ENCODE peak calls at places on chromosomes 16 and 17, in five cellular contexts. U is ovary, W is tibial artery, E is thyroid gland, T is trophoblast cell. N is an unnamed sample.

GRCh38 chr16:10740845-10741208 is 2.8 kb upstream of the NUBP1 start:
- DNase-seq in U (no peak), W (no peak), E (no peak), T (no peak), N (no peak)

GRCh38 chr17:78019367-78019975 is 61.0 kb downstream of the TNRC6C start:
- DNase-seq in U (no peak), W (no peak), E (no peak), T (no peak), N (no peak)

GRCh38 chr16:1526608-1527555 is 6.6 kb upstream of the TMEM204 start:
- DNase-seq in U (no peak), W (no peak), E (no peak), T (no peak), N (no peak)

GRCh38 chr17:781920-782731 is at the start of the genes GLOD4 and MRM3:
- DNase-seq in U (peak; percentile 97), W (peak; percentile 94), E (peak; percentile 93), T (peak; percentile 92), N (peak; percentile 95)

GRCh38 chr16:50037791-50038190 is 12.8 kb downstream of the CNEP1R1 start:
- DNase-seq in U (no peak), W (no peak), E (no peak), T (no peak), N (no peak)

GRCh38 chr16:3954411-3954921 is 74.0 kb upstream of the CREBBP start:
- DNase-seq in U (peak; percentile 19), W (no peak), E (peak; percentile 94), T (no peak), N (no peak)

GRCh38 chr17:68355093-68355492 is 63.8 kb downstream of the ARSG start:
- DNase-seq in U (no peak), W (no peak), E (no peak), T (peak; percentile 68), N (no peak)

GRCh38 chr17:34412534-34412933 is 49.5 kb upstream of the CCL1 start:
- DNase-seq in U (no peak), W (no peak), E (no peak), T (no peak), N (no peak)

GRCh38 chr16:57999971-58000705 is at the start of gene ZNF319:
- DNase-seq in U (no peak), W (no peak), E (no peak), T (peak; percentile 14), N (no peak)

DNA sequence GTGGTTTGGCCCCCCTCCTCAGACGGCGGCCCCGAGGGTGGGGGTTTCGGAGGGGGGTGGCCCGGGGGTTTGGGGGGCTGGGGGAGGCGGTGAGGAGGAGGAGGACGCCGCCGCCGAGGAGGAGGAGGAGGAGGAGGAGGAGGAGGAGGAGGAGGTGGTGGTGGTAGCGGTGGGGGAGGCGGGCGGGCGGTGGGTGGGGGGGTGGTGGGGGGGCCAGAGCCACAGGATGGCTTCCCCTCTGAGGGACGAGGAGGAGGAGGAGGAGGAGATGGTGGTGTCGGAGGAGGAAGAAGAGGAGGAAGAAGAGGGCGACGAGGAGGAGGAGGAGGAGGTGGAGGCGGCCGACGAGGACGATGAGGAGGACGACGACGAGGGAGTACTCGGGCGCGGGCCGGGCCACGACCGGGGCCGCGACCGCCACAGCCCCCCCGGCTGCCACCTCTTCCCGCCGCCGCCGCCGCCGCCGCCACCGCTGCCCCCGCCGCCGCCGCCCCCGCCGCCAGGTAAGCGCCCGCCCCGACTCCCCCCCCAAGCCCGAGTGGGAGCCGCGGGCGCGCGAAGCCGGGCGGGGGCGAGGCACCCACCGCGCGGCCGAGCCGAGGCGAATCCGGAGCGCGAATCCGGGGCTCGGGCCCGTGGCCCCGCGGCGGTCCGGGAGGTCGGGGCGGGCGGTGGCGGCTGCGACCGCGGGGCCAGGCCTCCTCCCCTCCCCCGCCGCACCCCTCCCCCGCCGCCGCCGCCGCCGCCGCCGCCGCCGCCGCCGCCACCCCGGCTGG is 3.8 kb upstream of the CHD3 start:
- DNase-seq in U (peak; percentile 61), W (no peak), E (peak; percentile 23), T (no peak), N (no peak)
- H3K4me3 ChIP-seq in U (peak overlapping the region; percentile 75), W (peak overlapping the region; percentile 66), E (no peak overlapping the region), T (peak overlapping the region; percentile 89), N (peak overlapping the region; percentile 87)

DNA sequence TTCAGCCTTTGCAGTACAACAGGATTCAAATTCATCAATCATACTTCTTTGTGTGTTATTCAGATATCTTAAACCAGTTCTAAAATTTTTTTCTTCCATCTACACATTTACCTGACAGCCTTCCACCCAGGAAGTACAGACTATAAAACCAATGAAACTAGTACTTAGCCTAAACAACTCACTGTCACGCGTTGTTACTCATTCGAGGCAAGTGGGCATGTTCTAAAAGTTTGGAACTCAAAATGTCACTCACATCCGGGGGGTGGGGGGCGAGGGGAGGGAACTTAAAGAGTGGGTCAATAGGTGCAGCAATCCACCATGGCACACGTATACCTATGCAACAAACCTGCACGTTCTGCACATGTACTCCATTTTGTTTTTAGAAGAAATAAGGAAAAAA is 90.4 kb upstream of the PLEKHM1 start:
- DNase-seq in U (no peak), W (no peak), E (no peak), T (no peak), N (no peak)
- H3K4me1 ChIP-seq in U (peaks cover 3% of the 10 kb centered on the region), W (peaks cover 21% of the 10 kb centered on the region), E (peaks cover 10% of the 10 kb centered on the region), T (no peaks in the 10 kb centered on the region), N (no peaks in the 10 kb centered on the region)

GRCh38 chr17:39678340-39679116 is 9.3 kb downstream of the PGAP3 start:
- DNase-seq in U (no peak), W (no peak), E (peak; percentile 43), T (no peak), N (no peak)
- H3K4me3 ChIP-seq in U (no peak overlapping the region), W (no peak overlapping the region), E (no peak overlapping the region), T (no peak overlapping the region), N (no peak overlapping the region)

DNA sequence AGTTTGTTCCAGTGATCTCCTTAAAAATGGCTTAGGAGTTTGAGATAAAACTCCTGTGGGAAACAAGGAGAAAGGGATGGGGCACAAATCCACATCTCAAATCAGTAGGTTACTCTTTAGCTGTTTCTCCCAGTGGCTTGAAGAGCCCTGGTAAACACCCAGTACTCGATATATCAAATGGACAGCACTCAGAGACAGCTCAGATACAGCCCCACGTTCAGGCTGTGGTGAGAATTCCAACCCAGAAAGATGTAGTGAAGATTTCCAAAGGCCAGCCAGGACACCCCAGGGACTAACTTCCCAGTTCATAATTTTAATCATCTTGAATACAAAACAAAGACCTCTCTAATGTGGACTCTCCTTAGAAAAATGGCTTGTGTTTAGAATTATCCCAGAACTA is 6.4 kb upstream of the VEZF1 start:
- DNase-seq in U (no peak), W (no peak), E (no peak), T (no peak), N (no peak)
- H3K4me1 ChIP-seq in U (no peaks in the 10 kb centered on the region), W (peaks cover 11% of the 10 kb centered on the region), E (no peaks in the 10 kb centered on the region), T (no peaks in the 10 kb centered on the region), N (peaks cover 27% of the 10 kb centered on the region)

DNA sequence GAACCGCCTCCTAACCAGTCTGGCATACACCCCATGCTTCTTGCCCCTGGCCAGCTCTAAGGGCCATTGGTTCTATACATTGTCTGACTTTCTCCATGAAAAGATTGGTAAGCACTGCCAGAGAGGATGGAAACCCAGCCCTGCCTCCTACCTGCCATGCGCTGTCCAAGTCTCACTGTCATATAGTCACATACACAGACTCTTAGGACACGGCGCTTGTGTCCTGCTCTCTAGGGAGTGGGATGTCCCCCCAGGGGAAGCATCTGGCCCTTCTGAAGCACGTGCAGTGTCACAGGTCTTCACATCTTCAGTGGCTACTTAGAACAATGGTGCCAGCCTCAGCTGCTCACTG is 38.7 kb downstream of the MYO18A start:
- DNase-seq in U (no peak), W (no peak), E (no peak), T (no peak), N (no peak)
- H3K4me3 ChIP-seq in U (no peak overlapping the region), W (no peak overlapping the region), E (no peak overlapping the region), T (no peak overlapping the region), N (no peak overlapping the region)

GRCh38 chr17:50686494-50687199 is 21.1 kb downstream of the ANKRD40 start:
- DNase-seq in U (peak; percentile 87), W (peak; percentile 88), E (peak; percentile 50), T (no peak), N (peak; percentile 85)
- H3K4me1 ChIP-seq in U (peaks cover 25% of the 10 kb centered on the region), W (peaks cover 46% of the 10 kb centered on the region), E (peaks cover 53% of the 10 kb centered on the region), T (peaks cover 31% of the 10 kb centered on the region), N (no peaks in the 10 kb centered on the region)

N was measured in right atrium auricular region.